ENCODE peak calls at places on chromosomes 4 and X, in six cellular contexts. One of them, this sample, is unnamed.

GRCh38 chr4:88737304-88738015 is 39.8 kb upstream of the NAP1L5 start:
- DNase-seq in GM23338: peak; percentile 50
- DNase-seq in pancreas: peak; percentile 15
- DNase-seq in lower lobe of right lung: no peak
- DNase-seq in CD8-positive, alpha-beta T cell: peak; percentile 57
- DNase-seq in coronary artery: peak; percentile 65
- DNase-seq in this sample: no peak

GRCh38 chrX:153544747-153545146 is 27.3 kb downstream of the ATP2B3 start:
- DNase-seq in GM23338: no peak
- DNase-seq in pancreas: no peak
- DNase-seq in lower lobe of right lung: no peak
- DNase-seq in CD8-positive, alpha-beta T cell: no peak
- DNase-seq in coronary artery: no peak
- DNase-seq in this sample: no peak

GRCh38 chr4:122117743-122118142 is 34.4 kb upstream of the BLTP1 start:
- DNase-seq in GM23338: no peak
- DNase-seq in pancreas: no peak
- DNase-seq in lower lobe of right lung: no peak
- DNase-seq in CD8-positive, alpha-beta T cell: no peak
- DNase-seq in coronary artery: no peak
- DNase-seq in this sample: no peak

GRCh38 chr4:28787947-28788346 is 1927.3 kb downstream of the STIM2 start:
- DNase-seq in GM23338: no peak
- DNase-seq in pancreas: no peak
- DNase-seq in lower lobe of right lung: no peak
- DNase-seq in CD8-positive, alpha-beta T cell: no peak
- DNase-seq in coronary artery: no peak
- DNase-seq in this sample: no peak

GRCh38 chrX:2145672-2146412 is 354.9 kb downstream of the DHRSX start:
- DNase-seq in GM23338: no peak
- DNase-seq in pancreas: no peak
- DNase-seq in lower lobe of right lung: no peak
- DNase-seq in CD8-positive, alpha-beta T cell: no peak
- DNase-seq in coronary artery: no peak
- DNase-seq in this sample: no peak

GRCh38 chrX:65035451-65035779 is 59.2 kb upstream of the ZC4H2 start:
- DNase-seq in GM23338: peak; percentile 28
- DNase-seq in pancreas: no peak
- DNase-seq in lower lobe of right lung: no peak
- DNase-seq in CD8-positive, alpha-beta T cell: no peak
- DNase-seq in coronary artery: peak; percentile 74
- DNase-seq in this sample: no peak

GRCh38 chr4:190020790-190021717 is 6.0 kb downstream of the FRG2 start:
- DNase-seq in GM23338: peak; percentile 92
- DNase-seq in pancreas: peak; percentile 50
- DNase-seq in lower lobe of right lung: peak; percentile 52
- DNase-seq in CD8-positive, alpha-beta T cell: no peak
- DNase-seq in coronary artery: no peak
- DNase-seq in this sample: no peak

GRCh38 chrX:121571333-121571732 is 523.9 kb downstream of the GLUD2 start:
- DNase-seq in GM23338: no peak
- DNase-seq in pancreas: no peak
- DNase-seq in lower lobe of right lung: no peak
- DNase-seq in CD8-positive, alpha-beta T cell: no peak
- DNase-seq in coronary artery: no peak
- DNase-seq in this sample: no peak

GRCh38 chrX:140815868-140816267 is 106.3 kb downstream of the LINC00632 start:
- DNase-seq in GM23338: no peak
- DNase-seq in pancreas: no peak
- DNase-seq in lower lobe of right lung: no peak
- DNase-seq in CD8-positive, alpha-beta T cell: no peak
- DNase-seq in coronary artery: no peak
- DNase-seq in this sample: no peak

GRCh38 chrX:1443496-1444075 is 9.1 kb downstream of the ASMTL start:
- DNase-seq in GM23338: no peak
- DNase-seq in pancreas: no peak
- DNase-seq in lower lobe of right lung: peak; percentile 33
- DNase-seq in CD8-positive, alpha-beta T cell: peak; percentile 37
- DNase-seq in coronary artery: peak; percentile 69
- DNase-seq in this sample: no peak

GRCh38 chrX:154719132-154719675 is 31.7 kb downstream of the GAB3 start:
- DNase-seq in GM23338: no peak
- DNase-seq in pancreas: no peak
- DNase-seq in lower lobe of right lung: no peak
- DNase-seq in CD8-positive, alpha-beta T cell: no peak
- DNase-seq in coronary artery: no peak
- DNase-seq in this sample: no peak

GRCh38 chr4:124640037-124640730 is 72.3 kb downstream of the ANKRD50 start:
- DNase-seq in GM23338: no peak
- DNase-seq in pancreas: peak; percentile 53
- DNase-seq in lower lobe of right lung: no peak
- DNase-seq in CD8-positive, alpha-beta T cell: no peak
- DNase-seq in coronary artery: no peak
- DNase-seq in this sample: no peak

GRCh38 chr4:136810626-136811025 is 721.7 kb downstream of the PCDH18 start:
- DNase-seq in GM23338: no peak
- DNase-seq in pancreas: no peak
- DNase-seq in lower lobe of right lung: no peak
- DNase-seq in CD8-positive, alpha-beta T cell: no peak
- DNase-seq in coronary artery: no peak
- DNase-seq in this sample: no peak

DNA sequence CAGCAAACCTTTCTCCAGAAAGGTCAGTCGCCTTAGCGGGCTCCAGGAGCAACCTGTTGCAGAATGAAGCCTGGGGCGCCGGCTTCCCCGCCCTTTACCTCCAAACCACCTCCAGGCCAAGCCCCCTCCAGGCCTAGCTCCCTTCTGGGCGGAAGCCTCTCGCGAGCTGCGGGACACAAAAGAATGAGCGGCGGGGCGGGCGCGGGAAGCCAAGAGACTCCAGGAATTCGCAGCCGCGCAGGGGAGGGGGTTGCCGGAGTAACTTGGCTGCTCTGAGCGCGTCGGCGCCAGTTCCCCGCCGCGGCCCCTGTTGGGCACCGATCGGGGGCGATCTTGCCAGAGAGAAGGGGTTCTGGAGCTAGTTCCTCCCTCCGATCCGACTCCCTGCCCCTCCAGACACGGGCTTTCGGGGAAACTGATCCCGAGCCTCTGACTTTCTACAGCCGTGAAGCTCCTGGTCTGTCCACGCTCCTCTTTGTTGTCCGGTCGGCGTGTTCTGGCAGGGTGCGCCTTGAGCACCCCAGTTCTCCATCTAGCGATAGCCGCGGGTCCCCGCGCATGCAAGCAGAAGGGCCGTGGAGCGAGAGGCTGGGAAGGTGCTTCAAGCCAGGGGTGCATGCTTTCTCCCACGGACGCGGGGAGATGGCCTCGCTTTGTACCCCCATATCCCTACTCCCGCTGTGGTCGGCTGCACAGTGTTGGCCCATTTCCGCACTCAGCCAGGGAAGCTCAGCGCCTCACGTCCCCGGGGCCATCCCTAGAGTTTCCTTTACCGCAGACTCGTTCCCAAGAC is 1.2 kb downstream of the PROM1 start:
- DNase-seq in GM23338: peak; percentile 98
- DNase-seq in pancreas: peak; percentile 44
- DNase-seq in lower lobe of right lung: peak; percentile 67
- DNase-seq in CD8-positive, alpha-beta T cell: no peak
- DNase-seq in coronary artery: no peak
- DNase-seq in this sample: peak; percentile 36
- H3K27ac ChIP-seq in GM23338: peak overlapping the region; percentile 50
- H3K27ac ChIP-seq in pancreas: peak overlapping the region; percentile 48
- H3K27ac ChIP-seq in lower lobe of right lung: no peak overlapping the region
- H3K27ac ChIP-seq in CD8-positive, alpha-beta T cell: no peak overlapping the region
- H3K27ac ChIP-seq in coronary artery: no peak overlapping the region
- H3K27ac ChIP-seq in this sample: no peak overlapping the region

GRCh38 chr4:2074588-2074987 is 15.5 kb downstream of the NAT8L start:
- DNase-seq in GM23338: no peak
- DNase-seq in pancreas: no peak
- DNase-seq in lower lobe of right lung: no peak
- DNase-seq in CD8-positive, alpha-beta T cell: no peak
- DNase-seq in coronary artery: no peak
- DNase-seq in this sample: no peak
- TF ChIP-seq CTCF in GM23338: no peak
- TF ChIP-seq CTCF in pancreas: no peak
- TF ChIP-seq CTCF in lower lobe of right lung: no peak
- TF ChIP-seq CTCF in CD8-positive, alpha-beta T cell: no peak
- TF ChIP-seq CTCF in coronary artery: no peak
- TF ChIP-seq CTCF in this sample: no peak

GRCh38 chr4:185535818-185536729 is 767 bp upstream of the PDLIM3 start:
- DNase-seq in GM23338: peak; percentile 22
- DNase-seq in pancreas: no peak
- DNase-seq in lower lobe of right lung: no peak
- DNase-seq in CD8-positive, alpha-beta T cell: no peak
- DNase-seq in coronary artery: peak; percentile 84
- DNase-seq in this sample: no peak
- H3K4me3 ChIP-seq in GM23338: peak overlapping the region; percentile 91
- H3K4me3 ChIP-seq in pancreas: peak overlapping the region; percentile 75
- H3K4me3 ChIP-seq in lower lobe of right lung: peak overlapping the region; percentile 67
- H3K4me3 ChIP-seq in CD8-positive, alpha-beta T cell: no peak overlapping the region
- H3K4me3 ChIP-seq in coronary artery: peak overlapping the region; percentile 97
- H3K4me3 ChIP-seq in this sample: peak overlapping the region; percentile 52

GRCh38 chr4:15299627-15300026 is 128.2 kb upstream of the C1QTNF7 start:
- DNase-seq in GM23338: no peak
- DNase-seq in pancreas: no peak
- DNase-seq in lower lobe of right lung: no peak
- DNase-seq in CD8-positive, alpha-beta T cell: no peak
- DNase-seq in coronary artery: no peak
- DNase-seq in this sample: no peak

GRCh38 chr4:15297344-15297743 is 130.5 kb upstream of the C1QTNF7 start:
- DNase-seq in GM23338: no peak
- DNase-seq in pancreas: no peak
- DNase-seq in lower lobe of right lung: no peak
- DNase-seq in CD8-positive, alpha-beta T cell: no peak
- DNase-seq in coronary artery: no peak
- DNase-seq in this sample: no peak

DNA sequence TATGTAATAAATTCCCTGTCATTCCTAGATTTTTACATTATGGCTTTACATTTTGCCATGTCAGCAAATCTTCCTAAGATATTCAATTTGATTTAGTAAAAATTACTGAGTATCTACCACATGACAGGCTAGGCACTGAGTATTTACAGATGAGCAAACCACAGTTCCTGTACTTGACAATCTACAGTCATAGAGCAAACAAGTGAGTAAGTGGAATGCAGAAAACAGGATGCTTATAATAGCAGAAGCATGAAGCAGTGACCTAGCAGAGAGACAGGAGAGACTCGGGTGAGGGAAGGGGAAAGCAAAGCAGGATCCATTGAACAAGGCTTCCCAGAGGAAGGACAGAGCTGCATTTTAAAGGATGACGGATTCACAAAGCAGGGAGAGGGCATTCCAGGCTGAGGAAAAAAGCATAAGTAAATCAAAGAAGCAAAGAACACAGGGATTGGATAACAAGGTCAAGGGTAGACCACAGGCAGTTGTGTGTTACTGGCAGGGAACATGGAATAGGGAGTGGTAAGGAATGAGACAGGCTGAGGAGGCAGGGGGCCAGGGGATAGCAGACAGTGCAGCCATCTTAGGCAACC is 124.7 kb upstream of the C1QTNF7 start:
- DNase-seq in GM23338: no peak
- DNase-seq in pancreas: no peak
- DNase-seq in lower lobe of right lung: no peak
- DNase-seq in CD8-positive, alpha-beta T cell: no peak
- DNase-seq in coronary artery: no peak
- DNase-seq in this sample: no peak
- H3K27ac ChIP-seq in GM23338: no peak overlapping the region
- H3K27ac ChIP-seq in pancreas: no peak overlapping the region
- H3K27ac ChIP-seq in lower lobe of right lung: no peak overlapping the region
- H3K27ac ChIP-seq in CD8-positive, alpha-beta T cell: no peak overlapping the region
- H3K27ac ChIP-seq in coronary artery: no peak overlapping the region
- H3K27ac ChIP-seq in this sample: no peak overlapping the region

GRCh38 chrX:118325453-118325852 is 20.5 kb upstream of the WDR44 start:
- DNase-seq in GM23338: peak; percentile 22
- DNase-seq in pancreas: no peak
- DNase-seq in lower lobe of right lung: no peak
- DNase-seq in CD8-positive, alpha-beta T cell: no peak
- DNase-seq in coronary artery: no peak
- DNase-seq in this sample: no peak
- TF ChIP-seq CTCF in GM23338: no peak
- TF ChIP-seq CTCF in pancreas: no peak
- TF ChIP-seq CTCF in lower lobe of right lung: no peak
- TF ChIP-seq CTCF in CD8-positive, alpha-beta T cell: no peak
- TF ChIP-seq CTCF in coronary artery: no peak
- TF ChIP-seq CTCF in this sample: no peak

GRCh38 chr4:102217775-102218174 is 127.5 kb downstream of the SLC39A8 start:
- DNase-seq in GM23338: no peak
- DNase-seq in pancreas: no peak
- DNase-seq in lower lobe of right lung: no peak
- DNase-seq in CD8-positive, alpha-beta T cell: no peak
- DNase-seq in coronary artery: no peak
- DNase-seq in this sample: no peak
- H3K4me3 ChIP-seq in GM23338: no peak overlapping the region
- H3K4me3 ChIP-seq in pancreas: no peak overlapping the region
- H3K4me3 ChIP-seq in lower lobe of right lung: no peak overlapping the region
- H3K4me3 ChIP-seq in CD8-positive, alpha-beta T cell: no peak overlapping the region
- H3K4me3 ChIP-seq in coronary artery: no peak overlapping the region
- H3K4me3 ChIP-seq in this sample: no peak overlapping the region